ENCODE peak calls at places on chromosomes 7 and 10, in nine cellular contexts. F is natural killer cell; B is testis; T is Calu3; J is activated CD8-positive, alpha-beta T cell treated with anti-CD3 and anti-CD28 coated beads for 36 hours; K is lower leg skin; G is CD4-positive, alpha-beta T cell; V is CD8-positive, alpha-beta T cell; C is thoracic aorta. X is an unnamed sample.

GRCh38 chr7:27154369-27154768 is 2.0 kb upstream of the HOXA3 start:
- DNase-seq in K (peak; percentile 82), G (no peak), F (no peak), C (no peak), T (no peak), B (peak; percentile 6), J (no peak), V (peak; percentile 46), X (no peak)

GRCh38 chr7:122790132-122790531 is 87.4 kb upstream of the RNF148 start:
- DNase-seq in T (no peak), C (no peak), J (no peak), K (no peak), G (no peak), V (no peak), F (no peak), B (no peak), X (no peak)

GRCh38 chr7:126574276-126574675 is 678.5 kb downstream of the GRM8 start:
- DNase-seq in T (no peak), B (no peak), J (no peak), V (no peak), F (no peak), G (no peak), C (no peak), K (no peak), X (no peak)

GRCh38 chr10:1651280-1651975 is 85.9 kb downstream of the ADARB2 start:
- DNase-seq in T (no peak), V (peak; percentile 34), B (no peak), G (no peak), K (peak; percentile 76), C (no peak), F (no peak), J (no peak), X (no peak)

GRCh38 chr10:2933041-2933440 is 134.3 kb upstream of the PFKP start:
- DNase-seq in C (no peak), G (no peak), K (no peak), J (no peak), T (no peak), F (no peak), B (no peak), V (no peak), X (no peak)

GRCh38 chr7:57415730-57416129 is 34.2 kb upstream of the ZNF716 start:
- DNase-seq in J (no peak), C (no peak), K (peak; percentile 71), B (no peak), T (no peak), F (no peak), G (no peak), V (no peak), X (no peak)

GRCh38 chr10:120457431-120458172 is 575 bp downstream of the PLPP4 start:
- DNase-seq in K (no peak), B (peak; percentile 33), G (no peak), C (no peak), J (no peak), T (no peak), V (no peak), F (no peak), X (no peak)

GRCh38 chr7:133053321-133053891 is 28.5 kb downstream of the CHCHD3 start:
- DNase-seq in F (no peak), J (no peak), T (no peak), K (no peak), B (no peak), V (no peak), C (peak; percentile 29), G (no peak), X (no peak)

GRCh38 chr10:52578871-52579405 is 193.6 kb downstream of the MBL2 start:
- DNase-seq in K (no peak), J (no peak), T (peak; percentile 26), F (no peak), V (no peak), C (no peak), B (no peak), G (no peak), X (no peak)

GRCh38 chr7:130884437-130885417 is 150.7 kb upstream of the KLF14 start:
- DNase-seq in B (no peak), J (no peak), G (no peak), C (no peak), F (no peak), V (no peak), T (peak; percentile 65), K (no peak), X (no peak)

GRCh38 chr10:60194421-60194820 is 195.3 kb downstream of the ANK3 start:
- DNase-seq in K (no peak), C (no peak), V (no peak), F (no peak), J (no peak), T (no peak), B (no peak), G (no peak), X (no peak)

GRCh38 chr10:83544049-83544448 is 595.3 kb upstream of the GHITM start:
- DNase-seq in B (no peak), J (no peak), C (no peak), F (no peak), K (no peak), G (no peak), V (no peak), T (no peak), X (no peak)

GRCh38 chr7:110461621-110462020 is 629.3 kb upstream of the LRRN3 start:
- DNase-seq in K (no peak), J (no peak), T (no peak), F (no peak), B (no peak), V (no peak), C (no peak), G (no peak), X (no peak)

DNA sequence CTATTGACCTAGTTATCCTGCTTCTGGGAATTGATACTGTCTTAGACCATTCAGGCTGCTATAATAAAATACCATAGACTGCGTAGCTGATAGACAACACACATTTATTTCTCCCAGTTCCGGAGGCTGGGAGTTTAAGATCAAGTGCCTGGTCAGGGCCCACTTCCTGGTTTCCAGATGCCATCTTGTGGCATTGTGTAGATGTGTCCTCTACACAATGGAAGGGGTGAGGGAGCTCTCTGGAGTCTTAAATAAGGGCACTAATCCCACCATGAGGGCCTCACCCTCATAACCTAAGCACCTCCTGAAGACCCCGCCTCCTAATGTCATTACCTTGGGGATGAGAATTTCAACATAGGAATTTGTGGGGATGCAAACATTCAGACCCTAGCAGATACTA is 62.4 kb downstream of the SLC35B4 start:
- DNase-seq in B (no peak), F (no peak), K (no peak), V (no peak), J (no peak), C (no peak), G (no peak), T (no peak), X (no peak)
- TF ChIP-seq CTCF in B (no peak), F (no peak), K (no peak), V (no peak), J (no peak), C (no peak), G (no peak), T (no peak), X (no peak)

GRCh38 chr7:44103941-44104879 is at the start of gene AEBP1:
- DNase-seq in T (no peak), F (no peak), K (peak; percentile 87), C (no peak), G (no peak), V (peak; percentile 63), B (no peak), J (peak; percentile 54), X (no peak)
- TF ChIP-seq CTCF in T (no peak), F (no peak), K (no peak), C (no peak), G (no peak), V (no peak), B (no peak), J (no peak), X (peak; percentile 25)

DNA sequence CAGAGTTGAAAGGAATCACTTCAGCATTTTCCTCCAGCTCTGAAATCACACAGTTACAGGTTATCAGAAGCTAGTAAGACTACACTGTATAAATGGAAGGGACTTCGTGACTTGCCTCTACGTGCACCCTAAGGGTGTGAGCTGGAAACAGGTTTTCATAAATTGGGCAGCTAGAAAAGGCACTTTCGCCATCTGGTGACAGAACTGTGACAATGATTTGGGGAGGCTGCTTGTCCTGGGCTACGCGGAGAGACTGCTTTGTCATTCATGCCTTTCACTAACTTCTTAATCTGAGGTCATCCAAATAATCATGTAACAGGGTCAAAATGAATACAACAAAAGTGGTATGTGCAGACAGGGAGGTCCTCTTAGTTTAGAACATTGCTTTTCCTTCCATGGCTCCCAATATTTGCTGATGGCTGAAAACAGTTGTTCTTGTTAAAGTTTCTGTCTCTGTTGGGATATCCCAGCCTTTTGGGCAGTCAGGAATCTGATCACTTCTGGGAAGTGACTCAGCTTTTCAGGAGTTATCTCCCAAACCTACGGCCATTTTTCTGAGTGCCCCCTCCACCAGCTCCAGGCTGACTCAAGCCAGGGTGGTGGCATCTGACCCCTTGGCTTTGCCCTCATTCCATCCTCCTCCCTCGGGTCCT is 17.8 kb downstream of the VWC2 start:
- DNase-seq in V (no peak), C (no peak), G (no peak), F (no peak), K (no peak), B (no peak), T (peak; percentile 46), J (peak; percentile 18), X (no peak)
- TF ChIP-seq CTCF in V (no peak), C (peak; percentile 21), G (no peak), F (no peak), K (no peak), B (no peak), T (peak; percentile 21), J (no peak), X (peak; percentile 65)

GRCh38 chr10:128047337-128047736 is 78.9 kb downstream of the MKI67 start:
- DNase-seq in C (no peak), K (peak; percentile 94), F (peak; percentile 80), T (peak; percentile 82), V (peak; percentile 86), J (peak; percentile 93), G (peak; percentile 82), B (peak; percentile 90), X (peak; percentile 25)
- TF ChIP-seq CTCF in C (no peak), K (no peak), F (no peak), T (no peak), V (no peak), J (no peak), G (no peak), B (no peak), X (no peak)

X was measured in progenitor cell of endocrine pancreas.